ENCODE peak calls at places on chromosomes 12 and 14, in ten cellular contexts. O is cardiac muscle cell, H is astrocyte, W is right atrium auricular region, A is choroid plexus epithelial cell, E is IMR-90, J is GM12865, C is fibroblast of the aortic adventitia, V is testis, T is H1. N is an unnamed sample.

GRCh38 chr12:6363330-6364036 is 11.9 kb downstream of the SCNN1A start:
- DNase-seq in V (peak; percentile 79), E (peak; percentile 28), W (peak; percentile 80), J (peak; percentile 27), O (peak; percentile 73), H (no peak), T (peak; percentile 82), A (peak; percentile 57), C (no peak), N (peak; percentile 94)

GRCh38 chr12:60262378-60262777 is 666.5 kb downstream of the SLC16A7 start:
- DNase-seq in T (no peak), O (no peak), E (no peak), J (no peak), A (no peak), V (no peak), H (no peak), W (no peak), C (no peak), N (no peak)

GRCh38 chr14:69014829-69015259 is 35.7 kb upstream of the ACTN1 start:
- DNase-seq in W (no peak), H (peak; percentile 64), T (no peak), C (no peak), V (no peak), E (peak; percentile 34), O (no peak), J (no peak), A (no peak), N (no peak)

GRCh38 chr12:85036241-85036707 is at the start of the genes LRRIQ1 and TSPAN19:
- DNase-seq in W (peak; percentile 69), V (peak; percentile 89), E (peak; percentile 79), T (peak; percentile 86), J (peak; percentile 83), C (peak; percentile 89), H (peak; percentile 84), O (peak; percentile 94), A (peak; percentile 94), N (peak; percentile 44)

GRCh38 chr12:25781223-25781622 is 177.3 kb upstream of the RASSF8 start:
- DNase-seq in O (no peak), C (no peak), J (no peak), E (no peak), A (no peak), W (no peak), V (no peak), H (no peak), T (no peak), N (no peak)

GRCh38 chr14:101715209-101716076 is 46.1 kb upstream of the PPP2R5C start:
- DNase-seq in V (no peak), A (no peak), O (no peak), E (no peak), T (no peak), H (no peak), W (peak; percentile 42), C (no peak), J (no peak), N (no peak)

GRCh38 chr12:121568971-121569808 is 11.6 kb downstream of the KDM2B start:
- DNase-seq in H (no peak), A (peak; percentile 55), O (no peak), V (no peak), W (peak; percentile 63), T (no peak), J (no peak), E (peak; percentile 49), C (peak; percentile 52), N (no peak)

GRCh38 chr12:75568387-75568786 is 57.0 kb upstream of the KRR1 start:
- DNase-seq in A (peak; percentile 58), T (no peak), W (no peak), V (no peak), H (peak; percentile 56), E (peak; percentile 26), O (no peak), C (peak; percentile 60), J (no peak), N (no peak)

GRCh38 chr12:47270782-47271664 is 191.3 kb upstream of the AMIGO2 start:
- DNase-seq in A (peak; percentile 82), C (peak; percentile 60), T (no peak), V (no peak), O (no peak), J (no peak), H (peak; percentile 96), E (peak; percentile 77), W (no peak), N (no peak)

GRCh38 chr12:120262852-120263724 is 2.4 kb downstream of the PXN start:
- DNase-seq in V (no peak), J (no peak), O (no peak), E (no peak), A (no peak), C (peak; percentile 47), W (no peak), H (no peak), T (no peak), N (peak; percentile 41)

DNA sequence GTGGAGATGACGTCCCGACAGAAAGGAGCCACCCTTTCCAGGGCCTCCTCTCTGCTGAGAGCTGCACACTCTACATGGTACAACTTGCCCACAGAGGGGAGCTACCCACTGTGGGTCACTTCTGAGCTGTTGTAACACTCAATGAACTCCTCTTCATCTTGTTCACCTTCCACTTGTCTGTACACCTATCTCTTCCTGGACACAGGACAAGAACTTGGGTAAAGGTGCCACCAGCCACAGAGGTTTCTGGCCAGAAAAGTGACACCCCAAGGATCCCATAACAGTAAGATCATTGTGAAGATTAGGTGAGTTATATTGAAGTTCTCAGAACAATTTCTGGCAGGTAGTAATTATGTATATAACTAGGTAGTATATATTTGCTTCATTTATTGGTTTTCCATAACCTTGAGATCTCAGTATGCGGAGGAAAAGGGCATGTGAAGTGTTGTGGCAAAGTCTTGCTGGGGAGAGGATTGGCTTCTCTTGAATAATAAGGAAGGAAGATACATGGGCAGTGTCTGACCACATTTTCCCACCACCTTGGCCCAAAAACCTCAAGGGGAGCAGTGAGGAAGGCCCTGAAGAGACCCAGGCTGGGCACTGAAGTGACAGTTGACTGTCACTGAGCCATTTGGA is 34.2 kb downstream of the KRT76 start:
- DNase-seq in J (no peak), T (no peak), E (no peak), V (no peak), W (no peak), C (no peak), O (no peak), H (no peak), A (no peak), N (no peak)
- TF ChIP-seq CTCF in J (no peak), T (no peak), E (no peak), V (no peak), W (no peak), C (no peak), O (no peak), H (no peak), A (no peak), N (no peak)

DNA sequence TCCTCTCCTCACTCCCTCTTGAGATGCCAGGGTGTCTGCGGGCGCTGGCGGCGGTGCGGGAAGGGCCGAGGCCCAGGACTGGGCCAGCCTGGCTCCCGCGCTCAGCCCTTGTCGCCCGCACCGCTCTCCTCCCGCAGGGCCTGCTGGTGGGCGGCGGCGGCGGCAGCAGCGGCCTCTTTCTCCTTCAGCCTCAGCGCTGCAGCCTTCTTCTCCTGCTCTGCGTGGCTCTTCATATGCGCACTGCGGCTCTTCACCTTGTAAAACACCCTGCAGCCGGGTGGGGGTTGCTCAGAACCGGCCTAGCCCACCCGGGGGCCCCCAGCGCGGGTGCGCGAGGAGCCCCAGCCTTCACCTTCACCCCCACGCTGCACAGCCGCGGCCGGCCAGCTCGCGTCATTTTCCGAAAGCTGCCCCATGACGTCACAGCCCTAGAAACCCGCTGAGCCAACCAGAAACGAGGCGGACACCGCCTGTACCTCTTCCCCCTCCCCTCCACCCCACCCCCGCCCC is 4.6 kb upstream of the PNMA1 start:
- DNase-seq in T (peak; percentile 92), E (no peak), C (no peak), J (no peak), A (no peak), W (no peak), O (no peak), H (no peak), V (peak; percentile 85), N (no peak)
- H3K4me3 ChIP-seq in T (peak overlapping the region; percentile 79), E (no peak overlapping the region), C (no peak overlapping the region), J (no peak overlapping the region), A (no peak overlapping the region), W (no peak overlapping the region), O (no peak overlapping the region), H (no peak overlapping the region), V (peak overlapping the region; percentile 46), N (no peak overlapping the region)

GRCh38 chr14:63642656-63643382 is 1.1 kb upstream of the WDR89 start:
- DNase-seq in T (no peak), H (no peak), W (no peak), O (no peak), J (no peak), V (no peak), A (peak; percentile 11), E (no peak), C (no peak), N (no peak)
- TF ChIP-seq CTCF in T (no peak), H (no peak), W (no peak), O (no peak), J (no peak), V (no peak), A (no peak), E (no peak), C (no peak), N (no peak)

GRCh38 chr14:23057757-23058653 is 685 bp upstream of the CDH24 start:
- DNase-seq in E (peak; percentile 76), O (peak; percentile 94), C (peak; percentile 80), A (peak; percentile 85), T (peak; percentile 98), H (peak; percentile 58), J (peak; percentile 90), V (peak; percentile 92), W (peak; percentile 86), N (peak; percentile 90)

GRCh38 chr14:23055147-23055550 is 2.2 kb downstream of the CDH24 start:
- DNase-seq in A (no peak), C (no peak), J (no peak), E (no peak), V (no peak), T (no peak), W (no peak), O (no peak), H (no peak), N (no peak)

GRCh38 chr14:23055621-23056256 is 1.6 kb downstream of the CDH24 start:
- DNase-seq in H (no peak), T (no peak), A (no peak), C (no peak), O (no peak), W (no peak), E (peak; percentile 29), J (no peak), V (no peak), N (peak; percentile 58)

GRCh38 chr14:23056956-23057756 is at the start of gene CDH24:
- DNase-seq in H (peak; percentile 34), V (peak; percentile 75), C (peak; percentile 42), T (peak; percentile 83), W (no peak), O (peak; percentile 86), A (peak; percentile 72), J (peak; percentile 76), E (peak; percentile 57), N (peak; percentile 93)

DNA sequence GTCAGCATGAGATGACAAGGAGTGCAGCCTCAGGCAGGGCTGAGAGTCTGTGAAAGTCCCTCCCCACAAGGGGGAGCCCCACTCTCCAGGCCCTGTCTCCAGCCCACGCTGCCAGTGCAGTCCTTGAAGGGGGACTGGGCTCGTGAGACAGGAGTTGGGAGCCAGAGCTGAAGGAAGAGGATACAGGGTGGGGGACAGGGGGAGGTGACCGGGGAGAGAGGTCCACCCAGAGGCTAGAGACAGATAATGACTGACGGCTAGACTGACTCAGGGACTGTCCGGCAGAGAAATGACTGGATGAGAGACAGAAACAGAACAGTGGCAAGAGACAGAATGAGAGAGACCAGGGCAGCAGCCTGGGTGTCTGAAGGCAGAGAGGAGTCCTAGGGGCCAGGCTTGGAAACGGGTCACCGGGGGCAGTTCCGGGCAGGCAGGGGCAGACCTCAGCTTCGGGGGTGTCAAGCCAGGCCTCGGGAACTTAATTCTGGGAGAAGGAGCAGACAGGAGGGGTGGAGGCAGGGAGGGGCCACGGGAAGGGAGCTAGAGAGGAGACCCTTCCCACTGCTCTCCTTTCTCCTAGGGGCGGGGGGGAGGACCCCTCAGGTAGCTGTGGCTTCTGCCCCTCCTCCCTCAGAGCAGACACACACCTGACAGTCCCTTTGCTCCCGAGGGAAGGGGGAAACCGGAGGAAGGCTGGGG is 914 bp downstream of the CDH24 start:
- DNase-seq in A (peak; percentile 73), V (peak; percentile 71), J (peak; percentile 77), O (peak; percentile 76), T (peak; percentile 84), W (peak; percentile 69), H (peak; percentile 31), E (peak; percentile 65), C (peak; percentile 51), N (peak; percentile 79)
- H3K4me3 ChIP-seq in A (peak overlapping the region; percentile 60), V (no peak overlapping the region), J (no peak overlapping the region), O (peak overlapping the region; percentile 46), T (peak overlapping the region; percentile 82), W (no peak overlapping the region), H (peak overlapping the region; percentile 57), E (peak overlapping the region; percentile 62), C (peak overlapping the region; percentile 60), N (peak overlapping the region; percentile 88)

N was measured in upper lobe of left lung.